ENCODE peak calls at places on chromosomes 6 and 20, in six cellular contexts. M is mammary epithelial cell, L is K562, Z is HepG2, G is MM.1S, C is fibroblast of lung. I is an unnamed sample.
A peak's percentile ranks its signal among the peaks of the same experiment; 100 is the strongest.

GRCh38 chr6:100346203-100346602 is 118.5 kb downstream of the SIM1 start:
- DNase-seq in C (no peak), Z (no peak), L (no peak), G (no peak), M (no peak), I (no peak)

GRCh38 chr6:5398530-5398929 is 137.2 kb downstream of the FARS2 start:
- DNase-seq in M (peak; percentile 56), Z (peak; percentile 35), G (peak; percentile 28), C (peak; percentile 61), L (peak; percentile 32), I (no peak)

GRCh38 chr6:33439956-33440648 is 14.3 kb upstream of the ZBTB9 start:
- DNase-seq in C (no peak), Z (no peak), L (peak; percentile 74), G (no peak), M (no peak), I (no peak)

GRCh38 chr6:113442040-113442439 is 415.1 kb upstream of the MARCKS start:
- DNase-seq in G (no peak), Z (no peak), C (no peak), L (no peak), M (no peak), I (no peak)

GRCh38 chr20:38166707-38167233 is 1.7 kb upstream of the TGM2 start:
- DNase-seq in G (no peak), C (no peak), L (no peak), Z (no peak), M (no peak), I (no peak)

GRCh38 chr6:41939091-41939847 is 2.3 kb downstream of the CCND3 start:
- DNase-seq in M (no peak), L (peak; percentile 51), G (no peak), Z (no peak), C (peak; percentile 68), I (peak; percentile 85)

GRCh38 chr6:127812985-127813681 is 87.7 kb downstream of the THEMIS start:
- DNase-seq in G (no peak), M (no peak), C (no peak), Z (no peak), L (no peak), I (no peak)

GRCh38 chr20:36465109-36466080 is 75.9 kb upstream of the MYL9 start:
- DNase-seq in C (peak; percentile 78), Z (peak; percentile 66), M (peak; percentile 82), L (peak; percentile 72), G (peak; percentile 23), I (no peak)

GRCh38 chr20:19830351-19830750 is 72.3 kb downstream of the RIN2 start:
- DNase-seq in C (no peak), G (no peak), M (peak; percentile 55), L (no peak), Z (no peak), I (no peak)

GRCh38 chr20:6055161-6055783 is 1.4 kb upstream of the LRRN4 start:
- DNase-seq in Z (no peak), M (no peak), L (peak; percentile 20), C (no peak), G (no peak), I (no peak)

GRCh38 chr6:104625536-104625935 is 234.2 kb downstream of the HACE1 start:
- DNase-seq in Z (no peak), G (no peak), C (peak; percentile 3), L (no peak), M (peak; percentile 94), I (no peak)

GRCh38 chr6:144006731-144007454 is 1.2 kb downstream of the PLAGL1 start:
- DNase-seq in M (peak; percentile 49), L (peak; percentile 63), G (no peak), Z (no peak), C (peak; percentile 66), I (no peak)

GRCh38 chr6:29501106-29501505 is 13.3 kb upstream of the MAS1L start:
- DNase-seq in Z (no peak), M (no peak), C (no peak), G (no peak), L (no peak), I (no peak)

GRCh38 chr20:59161626-59162170 is 1.9 kb upstream of the ZNF831 start:
- DNase-seq in Z (no peak), L (no peak), G (no peak), M (no peak), C (no peak), I (no peak)

GRCh38 chr20:56630506-56631317 is 1.6 kb downstream of the TFAP2C start:
- DNase-seq in Z (no peak), M (peak; percentile 71), L (no peak), G (no peak), C (no peak), I (no peak)

GRCh38 chr20:57479196-57479595 is 45.7 kb downstream of the CTCFL start:
- DNase-seq in C (no peak), Z (no peak), G (no peak), L (no peak), M (no peak), I (no peak)

GRCh38 chr6:13304580-13305255 is 23.6 kb downstream of the TBC1D7 start:
- DNase-seq in M (no peak), G (peak; percentile 59), C (no peak), Z (no peak), L (no peak), I (no peak)

GRCh38 chr20:58684291-58684690 is 8.3 kb upstream of the NPEPL1 start:
- DNase-seq in M (no peak), Z (no peak), C (no peak), L (no peak), G (no peak), I (no peak)

GRCh38 chr6:82363368-82364086 is at the start of gene TPBG:
- DNase-seq in G (peak; percentile 58), Z (peak; percentile 27), L (peak; percentile 13), M (peak; percentile 88), C (peak; percentile 56), I (no peak)
- TF ChIP-seq CTCF in G (peak; percentile 7), Z (peak; percentile 59), L (no peak), M (peak; percentile 42), C (peak; percentile 30), I (no peak)

DNA sequence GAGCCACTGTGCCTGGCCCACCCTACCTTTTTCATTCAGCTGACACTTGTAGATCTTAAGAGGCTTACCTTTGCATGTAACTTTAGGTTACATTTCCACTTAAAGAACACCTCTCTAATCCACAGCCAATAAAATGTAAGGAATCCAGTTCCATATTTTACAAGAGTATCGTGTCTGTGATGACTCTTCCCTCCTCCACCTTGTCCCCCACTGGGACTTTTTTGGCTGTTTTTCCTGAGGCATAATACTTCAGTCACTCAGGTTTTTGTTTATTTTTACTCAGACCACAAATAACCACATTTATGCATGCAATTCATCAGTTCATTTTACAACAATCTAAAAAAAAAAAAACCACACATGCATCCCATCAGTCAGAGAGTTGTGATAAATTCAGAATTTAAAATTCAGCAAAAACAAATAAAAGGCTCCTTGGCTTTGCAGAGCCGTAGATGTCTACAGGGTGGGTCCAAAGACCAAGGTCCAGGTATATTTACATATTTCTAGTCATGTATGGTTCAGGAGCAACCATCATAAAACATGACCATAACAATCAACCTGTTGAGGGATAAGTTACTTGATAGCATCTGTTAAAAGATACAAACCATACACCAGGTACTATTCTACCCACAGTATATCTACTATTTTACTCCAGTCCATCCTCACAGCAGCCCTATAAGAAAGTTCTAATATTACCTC is 9.9 kb downstream of the ATXN1 start:
- DNase-seq in Z (no peak), M (peak; percentile 69), L (no peak), C (no peak), G (no peak), I (no peak)
- H3K4me1 ChIP-seq in Z (peaks cover 98% of the 10 kb centered on the region), M (peaks cover 36% of the 10 kb centered on the region), L (no peaks in the 10 kb centered on the region), C (peaks cover 20% of the 10 kb centered on the region), G (no peaks in the 10 kb centered on the region), I (no peaks in the 10 kb centered on the region)

GRCh38 chr6:85865665-85866372 is 223.1 kb upstream of the SYNCRIP start:
- DNase-seq in G (peak; percentile 31), C (peak; percentile 82), Z (peak; percentile 74), L (no peak), M (peak; percentile 48), I (peak; percentile 45)
- H3K4me2 ChIP-seq in G (peak overlapping the region; percentile 41), C (peak overlapping the region; percentile 71), Z (peak overlapping the region; percentile 68), L (peak overlapping the region; percentile 58), M (peak overlapping the region; percentile 82), I (peak overlapping the region; percentile 67)

GRCh38 chr6:34858681-34859080 is 29.2 kb downstream of the TAF11 start:
- DNase-seq in C (no peak), Z (peak; percentile 23), L (no peak), G (no peak), M (no peak), I (no peak)
- TF ChIP-seq CTCF in C (no peak), Z (peak; percentile 34), L (peak; percentile 55), G (no peak), M (no peak), I (no peak)

GRCh38 chr6:16136536-16137450 is 7.9 kb downstream of the MYLIP start:
- DNase-seq in G (no peak), L (no peak), Z (no peak), M (peak; percentile 78), C (peak; percentile 89), I (no peak)
- H3K4me1 ChIP-seq in G (peaks cover 46% of the 10 kb centered on the region), L (peaks cover 40% of the 10 kb centered on the region), Z (peaks cover 5% of the 10 kb centered on the region), M (peaks cover 13% of the 10 kb centered on the region), C (peaks cover 5% of the 10 kb centered on the region), I (no peaks in the 10 kb centered on the region)

GRCh38 chr6:38774933-38775707 is 60.0 kb downstream of the DNAH8 start:
- DNase-seq in G (no peak), Z (no peak), C (no peak), M (no peak), L (no peak), I (no peak)
- H3K4me2 ChIP-seq in G (no peak overlapping the region), Z (no peak overlapping the region), C (no peak overlapping the region), M (no peak overlapping the region), L (no peak overlapping the region), I (no peak overlapping the region)

GRCh38 chr20:34083137-34083536 is 28.9 kb downstream of the EIF2S2 start:
- DNase-seq in L (peak; percentile 52), C (peak; percentile 96), G (no peak), M (peak; percentile 98), Z (no peak), I (no peak)
- TF ChIP-seq CTCF in L (peak; percentile 13), C (no peak), G (no peak), M (peak; percentile 28), Z (peak; percentile 24), I (no peak)

GRCh38 chr6:36069573-36069972 is 42.0 kb downstream of the MAPK14 start:
- DNase-seq in M (no peak), Z (no peak), C (no peak), G (no peak), L (no peak), I (no peak)

GRCh38 chr6:36068603-36069002 is 41.0 kb downstream of the MAPK14 start:
- DNase-seq in Z (no peak), C (no peak), G (no peak), L (no peak), M (no peak), I (no peak)

GRCh38 chr6:36066817-36067216 is 39.2 kb downstream of the MAPK14 start:
- DNase-seq in C (no peak), G (no peak), L (no peak), Z (no peak), M (no peak), I (no peak)

GRCh38 chr6:36067374-36068011 is 39.9 kb downstream of the MAPK14 start:
- DNase-seq in L (peak; percentile 33), C (no peak), Z (no peak), G (no peak), M (peak; percentile 43), I (no peak)

GRCh38 chr6:36068012-36068392 is 40.4 kb downstream of the MAPK14 start:
- DNase-seq in G (no peak), M (no peak), C (no peak), Z (no peak), L (no peak), I (no peak)
- H3K4me1 ChIP-seq in G (no peaks in the 10 kb centered on the region), M (no peaks in the 10 kb centered on the region), C (no peaks in the 10 kb centered on the region), Z (peaks cover 66% of the 10 kb centered on the region), L (peaks cover 16% of the 10 kb centered on the region), I (no peaks in the 10 kb centered on the region)

GRCh38 chr6:56757585-56757984 is 114.9 kb upstream of the DST start:
- DNase-seq in G (peak; percentile 24), L (no peak), M (peak; percentile 35), Z (peak; percentile 72), C (peak; percentile 84), I (no peak)
- H3K4me2 ChIP-seq in G (peak overlapping the region; percentile 45), L (no peak overlapping the region), M (peak overlapping the region; percentile 6), Z (no peak overlapping the region), C (peak overlapping the region; percentile 47), I (no peak overlapping the region)